ENCODE peak calls at places on chromosomes 5 and 9, in seven cellular contexts. D is IMR-90, C is mesendoderm, V is GM23248, M is HCT116, W is A549, Y is SK-N-SH. K is an unnamed sample.

GRCh38 chr5:54403121-54403520 is 52.4 kb upstream of the HSPB3 start:
- DNase-seq in D (no peak), C (peak), V (no peak), M (no peak), W (no peak), Y (no peak), K (no peak)

GRCh38 chr5:43039468-43040286 is 442 bp downstream of the ANXA2R start:
- DNase-seq in D (peak), C (peak), V (peak), M (peak), W (peak), Y (peak), K (no peak)

GRCh38 chr9:1208185-1208584 is 158.0 kb downstream of the DMRT2 start:
- DNase-seq in D (peak), C (no peak), V (peak), M (no peak), W (no peak), Y (no peak), K (no peak)

GRCh38 chr5:54844905-54845566 is 140.4 kb downstream of the ESM1 start:
- DNase-seq in D (peak), C (peak), V (peak), M (peak), W (no peak), Y (peak), K (peak)

GRCh38 chr5:36724429-36725332 is 118.3 kb downstream of the SLC1A3 start:
- DNase-seq in D (no peak), C (peak), V (no peak), M (no peak), W (peak), Y (no peak), K (peak)

GRCh38 chr9:88433583-88434240 is 45.5 kb downstream of the SPIN1 start:
- DNase-seq in D (peak), C (peak), V (peak), M (no peak), W (no peak), Y (no peak), K (no peak)

GRCh38 chr9:118281787-118282186 is 577.6 kb downstream of the TLR4 start:
- DNase-seq in D (no peak), C (no peak), V (no peak), M (no peak), W (no peak), Y (no peak), K (no peak)

GRCh38 chr5:173886157-173886556 is 2.0 kb upstream of the CPEB4 start:
- DNase-seq in D (no peak), C (no peak), V (no peak), M (no peak), W (no peak), Y (no peak), K (no peak)

GRCh38 chr5:88470746-88471145 is 202.1 kb upstream of the TMEM161B start:
- DNase-seq in D (no peak), C (no peak), V (no peak), M (no peak), W (no peak), Y (no peak), K (no peak)

GRCh38 chr5:172872997-172873491 is 39.0 kb downstream of the ERGIC1 start:
- DNase-seq in D (peak), C (no peak), V (peak), M (no peak), W (no peak), Y (no peak), K (no peak)

GRCh38 chr5:626850-627249 is 14.7 kb downstream of the CEP72 start:
- DNase-seq in D (peak), C (no peak), V (no peak), M (no peak), W (no peak), Y (no peak), K (no peak)

GRCh38 chr5:82319977-82320376 is 41.8 kb upstream of the RPS23 start:
- DNase-seq in D (no peak), C (no peak), V (no peak), M (no peak), W (no peak), Y (no peak), K (no peak)

GRCh38 chr5:160747963-160748362 is 104.0 kb downstream of the ATP10B start:
- DNase-seq in D (no peak), C (no peak), V (no peak), M (no peak), W (no peak), Y (no peak), K (no peak)

GRCh38 chr5:72015103-72015548 is 92.1 kb upstream of the MAP1B start:
- DNase-seq in D (peak), C (no peak), V (peak), M (peak), W (peak), Y (peak), K (no peak)

DNA sequence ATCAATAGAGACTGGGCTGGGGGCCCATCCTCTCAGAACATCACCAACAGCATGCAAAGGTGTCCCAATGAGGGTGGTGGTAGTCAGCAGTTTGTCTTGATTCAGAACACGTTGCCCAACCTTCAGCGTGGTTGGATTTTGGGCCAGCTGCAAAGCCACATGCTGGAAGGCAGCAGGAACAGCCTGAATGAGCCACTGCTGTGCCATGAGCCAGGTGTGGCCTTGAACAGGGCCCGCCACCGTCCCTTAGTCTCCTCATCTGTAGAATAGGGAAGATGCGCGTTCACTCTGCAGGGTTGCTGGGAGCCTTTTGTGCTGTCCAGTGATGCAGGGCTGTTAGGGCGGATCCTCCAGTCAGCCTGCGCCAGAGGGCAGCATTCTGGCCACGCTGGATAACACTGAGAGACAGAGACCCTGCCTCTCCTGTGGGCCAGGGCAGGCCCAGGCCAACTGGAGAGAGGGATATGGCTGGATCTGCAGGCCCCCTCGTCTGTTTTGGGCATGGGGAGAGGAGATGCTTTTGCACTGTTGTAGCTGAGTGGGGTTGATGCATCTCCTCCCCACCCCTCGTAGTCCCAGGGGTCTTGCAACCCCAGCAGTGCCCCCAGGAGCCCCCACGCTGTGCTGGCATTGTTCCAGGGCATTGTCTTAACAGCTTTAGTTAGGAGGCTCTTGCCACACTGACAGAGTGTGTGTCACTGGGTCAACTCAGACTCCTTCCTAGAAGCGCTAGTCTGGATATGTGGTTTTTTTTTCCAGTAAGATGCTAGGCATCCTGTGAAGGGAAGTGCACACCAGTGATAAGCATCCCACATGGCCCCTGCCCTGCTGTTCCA is 42.1 kb downstream of the SLC46A2 start:
- DNase-seq in D (no peak), C (no peak), V (no peak), M (no peak), W (no peak), Y (no peak), K (no peak)
- H3K4me2 ChIP-seq in D (no peak), C (no peak), V (no peak), M (no peak), W (no peak), Y (no peak), K (no peak)

GRCh38 chr9:98108540-98109031 is 10.4 kb downstream of the TRIM14 start:
- DNase-seq in D (no peak), C (no peak), V (no peak), M (no peak), W (no peak), Y (no peak), K (peak)

GRCh38 chr9:98104445-98104881 is 14.6 kb downstream of the TRIM14 start:
- DNase-seq in D (no peak), C (no peak), V (no peak), M (no peak), W (no peak), Y (no peak), K (no peak)

GRCh38 chr9:98107926-98108325 is 11.1 kb downstream of the TRIM14 start:
- DNase-seq in D (no peak), C (no peak), V (no peak), M (no peak), W (no peak), Y (no peak), K (no peak)

GRCh38 chr9:98101868-98102273 is 17.2 kb downstream of the TRIM14 start:
- DNase-seq in D (peak), C (no peak), V (no peak), M (no peak), W (no peak), Y (no peak), K (peak)

DNA sequence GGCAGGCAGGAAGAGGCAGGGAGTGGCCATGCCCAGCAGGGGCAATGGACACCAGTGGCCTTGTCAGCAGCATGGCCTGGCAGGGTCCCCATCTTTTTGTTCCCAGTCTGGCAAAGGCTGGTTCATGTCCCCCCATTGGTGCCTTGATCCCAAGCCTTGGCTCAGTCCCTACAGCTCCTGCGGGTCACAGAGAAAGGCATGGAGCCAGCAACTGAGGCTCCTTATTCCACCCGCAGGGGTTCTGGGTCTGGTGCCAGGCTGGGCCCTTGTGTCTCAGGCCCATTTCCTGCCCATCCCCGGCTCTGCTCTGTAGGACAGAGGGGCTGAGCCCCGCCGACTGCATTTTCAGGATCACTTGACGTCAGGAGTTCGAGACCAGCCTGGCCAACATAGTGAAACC is 14.0 kb downstream of the TRIM14 start:
- DNase-seq in D (no peak), C (no peak), V (no peak), M (no peak), W (no peak), Y (no peak), K (no peak)
- H3K4me2 ChIP-seq in D (no peak), C (no peak), V (no peak), M (no peak), W (no peak), Y (no peak), K (peak)

DNA sequence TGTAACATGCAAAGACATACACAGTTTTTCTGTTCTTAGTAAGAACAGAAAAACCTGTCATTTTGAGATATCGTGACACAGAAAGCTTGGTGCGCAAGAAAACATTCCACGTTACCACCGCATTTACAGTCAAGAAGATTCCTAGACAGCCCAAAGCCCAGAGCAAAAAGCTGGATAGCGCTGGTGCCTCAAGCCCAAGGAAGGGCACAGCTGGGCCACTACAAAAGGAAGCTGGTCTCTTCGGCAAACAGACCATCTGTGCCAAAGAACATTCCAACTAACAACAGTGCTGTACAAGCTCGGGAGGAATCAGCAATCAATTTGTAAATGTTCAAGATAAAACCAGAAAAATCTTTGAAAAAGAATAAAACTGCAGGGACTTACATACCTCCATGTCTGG is 31.0 kb downstream of the PSMB7 start:
- DNase-seq in D (no peak), C (no peak), V (no peak), M (no peak), W (no peak), Y (no peak), K (no peak)
- H3K4me2 ChIP-seq in D (no peak), C (no peak), V (no peak), M (no peak), W (no peak), Y (no peak), K (no peak)

GRCh38 chr5:176157656-176158055 is 80.6 kb upstream of the SIMC1 start:
- DNase-seq in D (peak), C (no peak), V (peak), M (no peak), W (no peak), Y (no peak), K (no peak)
- H3K4me2 ChIP-seq in D (peak), C (no peak), V (peak), M (no peak), W (no peak), Y (peak), K (no peak)

GRCh38 chr9:133734600-133735414 is 3.3 kb downstream of the SARDH start:
- DNase-seq in D (no peak), C (no peak), V (no peak), M (no peak), W (no peak), Y (no peak), K (no peak)
- H3K4me2 ChIP-seq in D (no peak), C (no peak), V (no peak), M (no peak), W (no peak), Y (no peak), K (no peak)

GRCh38 chr9:127554966-127555829 is 56.9 kb upstream of the STXBP1 start:
- DNase-seq in D (no peak), C (no peak), V (peak), M (no peak), W (no peak), Y (no peak), K (no peak)

GRCh38 chr9:127557466-127557869 is 54.6 kb upstream of the STXBP1 start:
- DNase-seq in D (no peak), C (peak), V (peak), M (no peak), W (no peak), Y (peak), K (no peak)

GRCh38 chr9:127555830-127556820 is 56.0 kb upstream of the STXBP1 start:
- DNase-seq in D (peak), C (peak), V (peak), M (peak), W (peak), Y (no peak), K (peak)

GRCh38 chr9:127557998-127558546 is 54.0 kb upstream of the STXBP1 start:
- DNase-seq in D (no peak), C (no peak), V (no peak), M (no peak), W (no peak), Y (no peak), K (no peak)

DNA sequence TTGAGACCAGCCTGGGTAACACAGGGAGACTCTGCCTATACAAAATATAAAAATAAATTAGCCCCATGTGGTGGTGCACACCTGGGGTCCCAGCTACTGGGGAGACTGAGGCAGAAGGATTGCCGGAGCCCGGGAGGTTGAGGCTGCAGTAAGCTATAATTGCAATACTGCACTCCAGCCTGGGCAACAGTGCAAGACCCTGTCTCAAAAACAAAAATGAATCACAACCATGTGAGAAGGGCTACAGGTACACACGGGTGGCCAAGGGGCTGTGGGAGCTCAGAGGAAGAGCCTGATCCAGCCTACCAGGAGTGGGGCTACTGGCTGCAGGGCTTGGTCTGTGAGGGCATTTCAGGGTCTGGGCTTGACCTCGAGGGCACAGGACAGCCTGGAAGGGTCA is 55.2 kb upstream of the STXBP1 start:
- DNase-seq in D (no peak), C (no peak), V (no peak), M (no peak), W (no peak), Y (no peak), K (no peak)
- H3K4me2 ChIP-seq in D (peak), C (no peak), V (peak), M (peak), W (peak), Y (peak), K (no peak)

GRCh38 chr5:136192015-136192525 is 892 bp downstream of the SMIM32 start:
- DNase-seq in D (no peak), C (peak), V (peak), M (no peak), W (no peak), Y (peak), K (no peak)
- H3K4me2 ChIP-seq in D (peak), C (peak), V (peak), M (no peak), W (no peak), Y (peak), K (no peak)

GRCh38 chr9:27527702-27528277 is 1.8 kb downstream of the MOB3B start:
- DNase-seq in D (no peak), C (no peak), V (no peak), M (no peak), W (no peak), Y (no peak), K (no peak)
- H3K4me2 ChIP-seq in D (peak), C (peak), V (peak), M (peak), W (peak), Y (no peak), K (peak)

DNA sequence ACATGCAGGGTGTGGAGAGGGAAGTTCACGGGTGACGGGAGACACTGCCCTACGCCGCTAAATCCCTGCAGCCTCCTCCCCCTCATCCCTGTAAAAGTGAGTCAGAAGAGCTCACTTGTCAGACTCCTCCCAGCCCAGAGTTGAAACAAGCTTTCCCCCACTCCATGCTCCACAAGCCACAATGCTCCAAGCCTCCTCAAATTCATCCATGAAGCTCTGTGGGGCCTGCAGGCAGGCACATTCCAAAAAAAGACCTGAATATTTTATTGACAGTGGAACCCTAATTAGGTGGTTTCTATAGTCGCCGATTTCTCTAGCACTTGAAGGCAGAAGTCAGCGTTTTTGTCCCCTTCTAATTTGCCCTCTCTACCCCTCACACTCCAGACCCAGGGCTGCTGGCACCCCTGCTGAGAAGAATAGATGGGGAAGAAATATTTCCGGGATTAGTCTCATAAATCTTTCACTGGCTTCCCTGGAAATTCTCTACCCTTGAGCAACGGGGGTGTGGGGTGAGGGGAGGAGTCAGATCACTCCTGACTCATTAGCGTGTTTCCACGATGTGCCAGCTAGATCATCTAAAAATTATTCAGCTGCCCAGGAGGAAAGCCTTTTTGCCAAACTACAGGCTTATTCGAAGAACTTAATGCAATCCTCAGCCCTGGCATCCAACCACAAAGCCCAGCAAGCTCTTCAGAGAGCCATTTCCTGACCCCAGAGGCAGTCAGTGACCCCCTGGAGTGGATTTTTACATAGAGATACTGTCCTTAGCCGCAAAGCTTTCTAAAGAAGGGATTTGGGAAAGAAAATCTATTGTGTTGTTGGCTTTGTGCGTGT is 97.1 kb downstream of the ENC1 start:
- DNase-seq in D (peak), C (peak), V (peak), M (peak), W (peak), Y (peak), K (no peak)
- H3K4me2 ChIP-seq in D (peak), C (peak), V (peak), M (peak), W (peak), Y (peak), K (no peak)

GRCh38 chr9:129949821-129950220 is 93.2 kb downstream of the FNBP1 start:
- DNase-seq in D (no peak), C (no peak), V (no peak), M (no peak), W (no peak), Y (peak), K (no peak)

GRCh38 chr9:129952337-129952736 is 90.7 kb downstream of the FNBP1 start:
- DNase-seq in D (no peak), C (no peak), V (no peak), M (no peak), W (no peak), Y (no peak), K (no peak)

GRCh38 chr9:129958771-129959170 is 84.2 kb downstream of the FNBP1 start:
- DNase-seq in D (no peak), C (no peak), V (no peak), M (no peak), W (no peak), Y (no peak), K (no peak)

GRCh38 chr9:129953736-129954135 is 89.3 kb downstream of the FNBP1 start:
- DNase-seq in D (no peak), C (no peak), V (no peak), M (no peak), W (no peak), Y (no peak), K (no peak)

GRCh38 chr9:129954868-129955550 is 88.0 kb downstream of the FNBP1 start:
- DNase-seq in D (peak), C (no peak), V (peak), M (no peak), W (no peak), Y (no peak), K (no peak)
- H3K4me2 ChIP-seq in D (no peak), C (no peak), V (no peak), M (no peak), W (peak), Y (no peak), K (no peak)

K was measured in GM12878.